ENCODE peak calls at places on chromosome 20, in six cellular contexts. One of them, this sample, is unnamed.

GRCh38 chr20:13865156-13865555 is 80.3 kb downstream of the NDUFAF5 start:
- DNase-seq in NCI-H1417: no peak
- DNase-seq in T47D: no peak
- DNase-seq in fibroblast of mammary gland: no peak
- DNase-seq in HEK293T: no peak
- DNase-seq in T1000: no peak
- DNase-seq in this sample: no peak

GRCh38 chr20:46562373-46563169 is 12.1 kb upstream of the OCSTAMP start:
- DNase-seq in T1000: no peak
- DNase-seq in T47D: peak
- DNase-seq in fibroblast of mammary gland: peak
- DNase-seq in NCI-H1417: peak
- DNase-seq in HEK293T: peak
- DNase-seq in this sample: peak

GRCh38 chr20:13930246-13930645 is 60.2 kb downstream of the SEL1L2 start:
- DNase-seq in fibroblast of mammary gland: peak
- DNase-seq in NCI-H1417: no peak
- DNase-seq in T47D: no peak
- DNase-seq in T1000: peak
- DNase-seq in HEK293T: no peak
- DNase-seq in this sample: no peak

GRCh38 chr20:37880726-37881591 is 22.0 kb upstream of the VSTM2L start:
- DNase-seq in fibroblast of mammary gland: peak
- DNase-seq in T1000: no peak
- DNase-seq in T47D: peak
- DNase-seq in NCI-H1417: peak
- DNase-seq in HEK293T: peak
- DNase-seq in this sample: peak

GRCh38 chr20:62163485-62163865 is 19.4 kb upstream of the MTG2 start:
- DNase-seq in fibroblast of mammary gland: no peak
- DNase-seq in NCI-H1417: no peak
- DNase-seq in T1000: no peak
- DNase-seq in T47D: no peak
- DNase-seq in HEK293T: no peak
- DNase-seq in this sample: no peak

GRCh38 chr20:9287826-9288225 is 218.9 kb downstream of the PLCB4 start:
- DNase-seq in T1000: no peak
- DNase-seq in T47D: peak
- DNase-seq in NCI-H1417: no peak
- DNase-seq in HEK293T: no peak
- DNase-seq in fibroblast of mammary gland: no peak
- DNase-seq in this sample: peak

GRCh38 chr20:45798935-45799642 is 7.3 kb downstream of the DNTTIP1 start:
- DNase-seq in HEK293T: peak
- DNase-seq in T1000: peak
- DNase-seq in T47D: peak
- DNase-seq in NCI-H1417: peak
- DNase-seq in fibroblast of mammary gland: peak
- DNase-seq in this sample: peak

GRCh38 chr20:41037172-41037571 is 8.6 kb downstream of the TOP1 start:
- DNase-seq in T47D: no peak
- DNase-seq in fibroblast of mammary gland: no peak
- DNase-seq in T1000: no peak
- DNase-seq in NCI-H1417: no peak
- DNase-seq in HEK293T: no peak
- DNase-seq in this sample: no peak

GRCh38 chr20:4772132-4772531 is 50.4 kb downstream of the PRND start:
- DNase-seq in T1000: no peak
- DNase-seq in HEK293T: no peak
- DNase-seq in fibroblast of mammary gland: no peak
- DNase-seq in T47D: no peak
- DNase-seq in NCI-H1417: no peak
- DNase-seq in this sample: no peak